ENCODE peak calls at places on chromosomes 4 and X, in seven cellular contexts. One of them, this sample, is unnamed.

GRCh38 chr4:112130903-112131302 is 14.4 kb upstream of the FAM241A start:
- DNase-seq in iPS-NIHi11: peak
- DNase-seq in D341Med: no peak
- DNase-seq in spleen: no peak
- DNase-seq in pancreas: no peak
- DNase-seq in brain microvascular endothelial cell: no peak
- DNase-seq in substantia nigra: no peak
- DNase-seq in this sample: no peak

GRCh38 chr4:117786566-117786965 is 247.7 kb upstream of the NDST3 start:
- DNase-seq in brain microvascular endothelial cell: no peak
- DNase-seq in D341Med: no peak
- DNase-seq in substantia nigra: no peak
- DNase-seq in spleen: no peak
- DNase-seq in iPS-NIHi11: no peak
- DNase-seq in pancreas: no peak
- DNase-seq in this sample: no peak

GRCh38 chrX:136250191-136251041 is 784 bp downstream of the MAP7D3 start:
- DNase-seq in brain microvascular endothelial cell: no peak
- DNase-seq in D341Med: peak
- DNase-seq in iPS-NIHi11: peak
- DNase-seq in spleen: no peak
- DNase-seq in substantia nigra: no peak
- DNase-seq in pancreas: no peak
- DNase-seq in this sample: no peak

GRCh38 chrX:21838937-21839333 is 482 bp upstream of the MBTPS2 start:
- DNase-seq in brain microvascular endothelial cell: no peak
- DNase-seq in spleen: no peak
- DNase-seq in D341Med: no peak
- DNase-seq in iPS-NIHi11: no peak
- DNase-seq in substantia nigra: no peak
- DNase-seq in pancreas: no peak
- DNase-seq in this sample: no peak

GRCh38 chr4:5206391-5206790 is 155.1 kb downstream of the STK32B start:
- DNase-seq in pancreas: no peak
- DNase-seq in substantia nigra: no peak
- DNase-seq in iPS-NIHi11: no peak
- DNase-seq in D341Med: no peak
- DNase-seq in spleen: no peak
- DNase-seq in brain microvascular endothelial cell: peak
- DNase-seq in this sample: no peak

GRCh38 chr4:127997534-127998388 is 32.6 kb downstream of the ABHD18 start:
- DNase-seq in D341Med: peak
- DNase-seq in iPS-NIHi11: peak
- DNase-seq in pancreas: no peak
- DNase-seq in spleen: no peak
- DNase-seq in substantia nigra: no peak
- DNase-seq in brain microvascular endothelial cell: no peak
- DNase-seq in this sample: no peak

GRCh38 chrX:123138473-123138872 is 45.6 kb upstream of the GRIA3 start:
- DNase-seq in spleen: no peak
- DNase-seq in pancreas: no peak
- DNase-seq in brain microvascular endothelial cell: no peak
- DNase-seq in iPS-NIHi11: no peak
- DNase-seq in substantia nigra: no peak
- DNase-seq in D341Med: no peak
- DNase-seq in this sample: no peak

GRCh38 chrX:18676470-18676869 is 4.6 kb upstream of the RS1 start:
- DNase-seq in brain microvascular endothelial cell: no peak
- DNase-seq in substantia nigra: no peak
- DNase-seq in iPS-NIHi11: peak
- DNase-seq in spleen: no peak
- DNase-seq in pancreas: no peak
- DNase-seq in D341Med: peak
- DNase-seq in this sample: no peak

GRCh38 chrX:3962511-3963350 is 249.3 kb upstream of the PRKX start:
- DNase-seq in iPS-NIHi11: no peak
- DNase-seq in substantia nigra: no peak
- DNase-seq in spleen: no peak
- DNase-seq in brain microvascular endothelial cell: peak
- DNase-seq in pancreas: peak
- DNase-seq in D341Med: peak
- DNase-seq in this sample: no peak

GRCh38 chrX:69379412-69379811 is 124.7 kb upstream of the NALF2 start:
- DNase-seq in brain microvascular endothelial cell: no peak
- DNase-seq in D341Med: no peak
- DNase-seq in pancreas: no peak
- DNase-seq in iPS-NIHi11: no peak
- DNase-seq in spleen: no peak
- DNase-seq in substantia nigra: no peak
- DNase-seq in this sample: no peak

GRCh38 chrX:12210196-12210815 is 72.0 kb downstream of the FRMPD4 start:
- DNase-seq in iPS-NIHi11: no peak
- DNase-seq in pancreas: no peak
- DNase-seq in substantia nigra: no peak
- DNase-seq in spleen: no peak
- DNase-seq in D341Med: no peak
- DNase-seq in brain microvascular endothelial cell: peak
- DNase-seq in this sample: no peak

GRCh38 chrX:10379848-10380247 is 223.1 kb downstream of the CLCN4 start:
- DNase-seq in D341Med: no peak
- DNase-seq in pancreas: no peak
- DNase-seq in brain microvascular endothelial cell: no peak
- DNase-seq in iPS-NIHi11: no peak
- DNase-seq in substantia nigra: no peak
- DNase-seq in spleen: no peak
- DNase-seq in this sample: no peak

GRCh38 chr4:86965019-86965976 is 30.5 kb downstream of the AFF1 start:
- DNase-seq in iPS-NIHi11: peak
- DNase-seq in pancreas: no peak
- DNase-seq in brain microvascular endothelial cell: no peak
- DNase-seq in substantia nigra: no peak
- DNase-seq in D341Med: no peak
- DNase-seq in spleen: no peak
- DNase-seq in this sample: no peak

GRCh38 chr4:11904117-11904535 is 475.4 kb upstream of the HS3ST1 start:
- DNase-seq in substantia nigra: no peak
- DNase-seq in D341Med: no peak
- DNase-seq in brain microvascular endothelial cell: no peak
- DNase-seq in spleen: peak
- DNase-seq in pancreas: no peak
- DNase-seq in iPS-NIHi11: no peak
- DNase-seq in this sample: no peak

GRCh38 chr4:156547891-156548290 is 423.7 kb downstream of the PDGFC start:
- DNase-seq in spleen: no peak
- DNase-seq in brain microvascular endothelial cell: no peak
- DNase-seq in substantia nigra: no peak
- DNase-seq in pancreas: no peak
- DNase-seq in iPS-NIHi11: no peak
- DNase-seq in D341Med: no peak
- DNase-seq in this sample: no peak

GRCh38 chr4:188178806-188179205 is 39.6 kb downstream of the TRIML1 start:
- DNase-seq in iPS-NIHi11: no peak
- DNase-seq in D341Med: no peak
- DNase-seq in substantia nigra: no peak
- DNase-seq in spleen: no peak
- DNase-seq in brain microvascular endothelial cell: no peak
- DNase-seq in pancreas: no peak
- DNase-seq in this sample: no peak

GRCh38 chr4:1578301-1578781 is 105.8 kb downstream of the FAM53A start:
- DNase-seq in substantia nigra: no peak
- DNase-seq in spleen: peak
- DNase-seq in pancreas: no peak
- DNase-seq in brain microvascular endothelial cell: no peak
- DNase-seq in iPS-NIHi11: peak
- DNase-seq in D341Med: no peak
- DNase-seq in this sample: no peak